ENCODE peak calls at places on chromosomes 2 and 18, in six cellular contexts. Y is mesenchymal stem cell, L is neuronal stem cell, B is H1, U is trophoblast cell, R is IMR-90. Z is an unnamed sample.

GRCh38 chr2:12412898-12413305 is 303.8 kb upstream of the TRIB2 start:
- DNase-seq in Y (peak), L (no peak), B (no peak), U (no peak), R (peak), Z (no peak)

GRCh38 chr2:224284134-224284946 is 117.6 kb downstream of the FAM124B start:
- DNase-seq in Y (peak), L (peak), B (no peak), U (peak), R (peak), Z (peak)

GRCh38 chr2:172556284-172557033 is 569 bp downstream of the PDK1 start:
- DNase-seq in Y (peak), L (peak), B (peak), U (peak), R (peak), Z (peak)

GRCh38 chr2:127085260-127085666 is 21.7 kb downstream of the BIN1 start:
- DNase-seq in Y (peak), L (no peak), B (no peak), U (peak), R (peak), Z (no peak)

GRCh38 chr2:102975996-102976636 is 214.3 kb downstream of the TMEM182 start:
- DNase-seq in Y (no peak), L (peak), B (peak), U (peak), R (peak), Z (peak)

GRCh38 chr2:33000986-33001385 is 54.2 kb downstream of the LTBP1 start:
- DNase-seq in Y (no peak), L (no peak), B (no peak), U (peak), R (peak), Z (no peak)

GRCh38 chr2:100767224-100767653 is 52.7 kb upstream of the NPAS2 start:
- DNase-seq in Y (peak), L (no peak), B (no peak), U (peak), R (peak), Z (no peak)

GRCh38 chr18:21742323-21742687 is 1.7 kb downstream of the MIB1 start:
- DNase-seq in Y (peak), L (no peak), B (no peak), U (no peak), R (peak), Z (no peak)

GRCh38 chr2:131034122-131035051 is 58.9 kb downstream of the FAM168B start:
- DNase-seq in Y (peak), L (peak), B (peak), U (peak), R (peak), Z (no peak)

GRCh38 chr2:100391735-100392515 is 25.5 kb downstream of the CHST10 start:
- DNase-seq in Y (no peak), L (no peak), B (no peak), U (no peak), R (no peak), Z (no peak)

GRCh38 chr2:25279091-25279651 is 62.6 kb downstream of the DNMT3A start:
- DNase-seq in Y (no peak), L (no peak), B (no peak), U (peak), R (no peak), Z (no peak)

GRCh38 chr18:34709104-34709503 is 994 bp upstream of the DTNA start:
- DNase-seq in Y (peak), L (no peak), B (no peak), U (peak), R (peak), Z (no peak)

DNA sequence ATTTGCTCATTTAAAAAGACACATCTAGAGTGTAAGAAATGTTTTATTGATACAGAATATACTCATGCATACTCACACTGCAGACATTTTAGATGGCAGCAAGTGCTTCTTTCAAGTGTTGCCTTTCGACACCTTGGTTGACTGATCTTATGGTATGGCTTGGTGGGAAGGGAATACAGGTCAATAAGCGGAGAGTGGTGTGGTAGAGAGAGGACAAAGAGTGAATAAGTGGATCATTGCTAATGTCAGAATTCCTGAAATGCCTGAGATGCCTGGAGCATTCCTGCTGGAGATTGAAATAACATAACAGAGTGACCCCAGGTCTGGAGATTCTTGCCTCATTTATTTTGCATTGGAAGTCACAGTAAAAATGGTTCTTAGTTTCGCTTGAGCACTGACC is 76.7 kb downstream of the RND3 start:
- DNase-seq in Y (peak), L (peak), B (no peak), U (no peak), R (peak), Z (peak)
- H4K91ac ChIP-seq in Y (no peak), L (no peak), B (no peak), U (no peak), R (no peak), Z (no peak)

DNA sequence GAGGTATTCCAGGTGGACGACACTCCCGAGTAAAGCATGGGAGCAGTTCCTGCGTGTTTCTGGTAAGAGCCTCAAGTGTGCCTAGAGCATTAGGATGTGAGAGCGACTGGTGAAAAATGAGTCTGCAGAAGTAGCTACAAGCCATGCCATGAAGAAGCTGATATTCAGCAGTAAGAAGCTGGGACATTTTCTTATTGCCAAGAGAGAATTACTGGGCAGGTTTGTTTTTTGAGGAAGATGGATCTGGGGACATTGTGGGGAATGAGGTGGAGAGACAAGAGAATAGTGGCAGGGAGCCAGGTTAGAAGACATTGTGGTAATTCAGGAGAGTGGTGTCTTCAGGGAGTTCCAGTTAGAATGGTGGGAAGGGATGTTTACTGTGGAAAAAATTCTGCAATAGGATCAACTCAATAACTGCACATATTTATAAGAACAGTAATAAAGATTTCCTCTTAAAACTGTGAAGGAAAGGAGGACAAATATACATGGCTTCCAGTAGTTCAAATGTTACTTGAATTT is 38.2 kb downstream of the CRIM1 start:
- DNase-seq in Y (peak), L (no peak), B (no peak), U (no peak), R (no peak), Z (no peak)
- H2BK120ac ChIP-seq in Y (no peak), L (no peak), B (no peak), U (no peak), R (no peak), Z (no peak)

GRCh38 chr18:5518179-5518770 is 25.5 kb downstream of the EPB41L3 start:
- DNase-seq in Y (no peak), L (no peak), B (no peak), U (no peak), R (no peak), Z (no peak)
- H4K91ac ChIP-seq in Y (no peak), L (no peak), B (no peak), U (no peak), R (no peak), Z (no peak)

GRCh38 chr2:204199357-204199756 is 262.8 kb downstream of the ICOS start:
- DNase-seq in Y (no peak), L (no peak), B (no peak), U (no peak), R (no peak), Z (no peak)

GRCh38 chr2:204195498-204195897 is 258.9 kb downstream of the ICOS start:
- DNase-seq in Y (no peak), L (no peak), B (no peak), U (no peak), R (no peak), Z (no peak)

GRCh38 chr2:204202253-204202652 is 265.7 kb downstream of the ICOS start:
- DNase-seq in Y (no peak), L (no peak), B (no peak), U (no peak), R (no peak), Z (no peak)

DNA sequence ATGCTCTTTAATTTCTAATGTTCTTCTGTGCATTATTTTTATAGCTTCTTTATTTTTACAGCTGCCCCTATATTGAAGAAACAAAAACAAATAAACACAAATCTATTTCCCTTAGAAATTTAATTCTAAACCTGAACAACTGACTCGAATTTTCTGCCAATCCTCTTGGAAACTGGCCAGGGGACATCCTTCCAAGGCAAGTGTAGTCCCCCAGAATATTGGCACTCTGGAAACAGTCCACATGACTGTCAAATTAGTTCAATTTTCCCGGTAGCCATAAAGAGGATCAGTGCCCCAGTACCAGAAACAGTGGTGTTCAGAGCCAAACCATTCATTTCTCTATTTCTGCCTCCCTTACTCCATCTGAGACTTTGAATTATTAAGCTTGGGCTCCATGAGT is 261.0 kb downstream of the ICOS start:
- DNase-seq in Y (no peak), L (no peak), B (no peak), U (no peak), R (no peak), Z (no peak)
- H2BK120ac ChIP-seq in Y (no peak), L (no peak), B (no peak), U (no peak), R (no peak), Z (no peak)

DNA sequence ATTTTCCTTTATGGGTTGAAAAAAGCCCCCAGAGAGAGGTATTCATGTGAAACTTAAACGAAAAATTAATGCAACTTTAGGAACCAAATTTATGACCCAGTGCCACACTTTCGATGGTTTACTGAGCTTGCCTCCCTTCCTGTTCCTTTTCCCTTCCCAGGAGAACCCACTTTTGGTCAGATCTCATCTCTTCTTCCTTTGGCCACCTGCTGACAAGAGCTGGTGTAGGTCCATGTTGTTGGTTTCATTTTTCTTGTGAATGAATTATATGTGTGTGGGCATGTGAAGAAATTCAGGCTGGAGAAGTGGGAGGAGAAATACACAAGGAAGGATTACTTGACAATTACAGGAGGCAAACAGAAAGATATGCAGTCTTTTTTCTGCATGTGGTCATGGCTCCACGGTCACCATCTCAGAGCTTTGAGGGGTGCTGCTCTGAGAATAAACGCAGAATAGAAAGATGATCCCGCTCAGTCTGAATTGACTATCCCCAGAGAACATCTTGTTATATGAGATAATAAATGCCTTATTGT is 111.3 kb upstream of the TCF4 start:
- DNase-seq in Y (no peak), L (no peak), B (no peak), U (no peak), R (no peak), Z (no peak)
- H4K91ac ChIP-seq in Y (no peak), L (no peak), B (no peak), U (no peak), R (no peak), Z (no peak)

GRCh38 chr18:26709897-26710296 is 155.6 kb downstream of the AQP4 start:
- DNase-seq in Y (no peak), L (no peak), B (no peak), U (no peak), R (no peak), Z (no peak)

GRCh38 chr18:26710460-26711096 is 154.9 kb downstream of the AQP4 start:
- DNase-seq in Y (no peak), L (no peak), B (no peak), U (no peak), R (no peak), Z (no peak)

GRCh38 chr18:26717123-26717522 is 148.4 kb downstream of the AQP4 start:
- DNase-seq in Y (no peak), L (no peak), B (no peak), U (no peak), R (no peak), Z (peak)

GRCh38 chr18:26711806-26712205 is 153.7 kb downstream of the AQP4 start:
- DNase-seq in Y (no peak), L (no peak), B (no peak), U (no peak), R (no peak), Z (no peak)

DNA sequence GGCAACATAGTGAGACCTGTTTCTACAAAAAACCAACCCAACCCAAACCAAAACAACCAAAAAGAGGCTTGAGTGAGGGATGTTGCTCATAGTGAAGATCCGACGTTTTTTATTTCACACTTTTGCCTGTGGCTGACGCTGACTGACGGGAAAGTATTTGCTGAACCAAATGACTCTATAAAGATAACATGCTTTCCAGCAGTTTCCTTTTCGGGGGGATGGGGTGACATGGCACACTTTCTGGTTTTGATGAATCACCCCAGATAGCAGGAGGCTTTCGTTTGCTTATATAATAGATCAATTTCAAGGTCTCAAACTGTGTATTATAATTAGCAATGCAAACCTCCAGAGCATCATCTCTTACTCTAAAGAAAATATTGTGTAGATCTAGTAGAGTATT is 150.8 kb downstream of the AQP4 start:
- DNase-seq in Y (no peak), L (no peak), B (no peak), U (no peak), R (no peak), Z (no peak)
- H2BK120ac ChIP-seq in Y (no peak), L (no peak), B (no peak), U (no peak), R (no peak), Z (no peak)

GRCh38 chr2:54956392-54956722 is 93.9 kb downstream of the RTN4 start:
- DNase-seq in Y (peak), L (no peak), B (no peak), U (no peak), R (peak), Z (no peak)

GRCh38 chr2:54955674-54956391 is 94.4 kb downstream of the RTN4 start:
- DNase-seq in Y (no peak), L (no peak), B (no peak), U (no peak), R (no peak), Z (no peak)

GRCh38 chr2:54954158-54954557 is 96.1 kb downstream of the RTN4 start:
- DNase-seq in Y (no peak), L (no peak), B (no peak), U (no peak), R (no peak), Z (no peak)

GRCh38 chr2:54955358-54955673 is 94.9 kb downstream of the RTN4 start:
- DNase-seq in Y (no peak), L (no peak), B (no peak), U (no peak), R (no peak), Z (no peak)

DNA sequence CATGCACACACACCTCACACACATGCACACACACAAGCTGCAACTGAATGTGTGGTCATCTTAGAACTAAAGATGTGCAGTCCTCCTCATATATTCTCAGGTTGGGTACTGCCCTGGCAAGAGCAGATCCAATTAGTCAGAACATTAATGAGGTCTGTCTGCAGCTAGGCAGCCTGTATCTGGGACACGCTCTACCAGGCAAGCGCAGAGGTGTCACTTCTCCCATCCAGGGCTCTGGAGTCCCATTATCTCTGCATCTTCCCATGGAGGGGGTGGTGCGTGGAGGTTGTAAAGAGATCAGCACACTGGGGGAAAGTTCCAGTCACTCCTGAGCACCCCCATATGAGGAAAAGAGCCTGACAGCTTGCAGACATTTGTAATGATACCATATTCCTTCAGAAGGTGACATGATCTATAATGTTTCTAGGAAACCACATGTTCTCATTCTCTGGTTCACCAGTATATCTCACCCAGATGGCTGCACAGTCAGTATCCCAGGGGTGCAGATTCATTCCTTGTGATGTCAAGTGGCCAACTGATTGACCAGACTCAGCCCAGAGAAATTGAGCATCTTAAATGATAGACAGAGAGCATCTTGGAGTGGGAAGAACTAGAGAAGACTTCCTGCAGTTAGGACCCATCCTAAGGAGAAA is 95.4 kb downstream of the RTN4 start:
- DNase-seq in Y (no peak), L (no peak), B (no peak), U (no peak), R (no peak), Z (no peak)
- H4K91ac ChIP-seq in Y (no peak), L (no peak), B (no peak), U (no peak), R (no peak), Z (no peak)

Z was measured in H9.